ENCODE peak calls at places on chromosomes 4 and X, in seven cellular contexts. Q is tibial nerve; A is mesendoderm; B is psoas muscle; P is small intestine; H is CD4-positive, CD25-positive, alpha-beta regulatory T cell; G is CD8-positive, alpha-beta memory T cell. K is an unnamed sample.

GRCh38 chr4:2082627-2083026 is 23.5 kb downstream of the NAT8L start:
- DNase-seq in H (no peak), G (no peak), Q (no peak), A (no peak), P (no peak), B (no peak), K (no peak)

GRCh38 chr4:97370581-97370980 is 772.7 kb downstream of the STPG2 start:
- DNase-seq in A (peak; percentile 20), Q (no peak), H (no peak), G (no peak), B (no peak), P (no peak), K (no peak)

GRCh38 chrX:78708171-78708570 is 39.3 kb upstream of the LPAR4 start:
- DNase-seq in P (no peak), Q (no peak), G (no peak), H (no peak), A (peak; percentile 62), B (no peak), K (no peak)

GRCh38 chr4:61210186-61210939 is 10.2 kb downstream of the ADGRL3 start:
- DNase-seq in Q (no peak), P (no peak), B (no peak), A (peak; percentile 76), H (no peak), G (no peak), K (no peak)

GRCh38 chr4:123616970-123617392 is 220.4 kb downstream of the SPRY1 start:
- DNase-seq in G (peak; percentile 43), H (peak; percentile 49), Q (peak; percentile 30), A (peak; percentile 74), B (peak; percentile 58), P (peak; percentile 69), K (no peak)

GRCh38 chr4:79340568-79340967 is 14.7 kb upstream of the NAA11 start:
- DNase-seq in G (no peak), B (no peak), H (no peak), A (no peak), P (no peak), Q (no peak), K (no peak)

GRCh38 chrX:21659320-21659719 is 1.2 kb upstream of the KLHL34 start:
- DNase-seq in H (no peak), P (no peak), Q (no peak), B (no peak), G (no peak), A (no peak), K (no peak)

GRCh38 chr4:120084327-120084726 is 17.7 kb upstream of the MAD2L1 start:
- DNase-seq in A (no peak), B (no peak), G (no peak), Q (no peak), P (no peak), H (no peak), K (no peak)

GRCh38 chr4:1556541-1557220 is 127.4 kb downstream of the FAM53A start:
- DNase-seq in P (no peak), G (no peak), B (no peak), A (no peak), H (no peak), Q (no peak), K (no peak)

DNA sequence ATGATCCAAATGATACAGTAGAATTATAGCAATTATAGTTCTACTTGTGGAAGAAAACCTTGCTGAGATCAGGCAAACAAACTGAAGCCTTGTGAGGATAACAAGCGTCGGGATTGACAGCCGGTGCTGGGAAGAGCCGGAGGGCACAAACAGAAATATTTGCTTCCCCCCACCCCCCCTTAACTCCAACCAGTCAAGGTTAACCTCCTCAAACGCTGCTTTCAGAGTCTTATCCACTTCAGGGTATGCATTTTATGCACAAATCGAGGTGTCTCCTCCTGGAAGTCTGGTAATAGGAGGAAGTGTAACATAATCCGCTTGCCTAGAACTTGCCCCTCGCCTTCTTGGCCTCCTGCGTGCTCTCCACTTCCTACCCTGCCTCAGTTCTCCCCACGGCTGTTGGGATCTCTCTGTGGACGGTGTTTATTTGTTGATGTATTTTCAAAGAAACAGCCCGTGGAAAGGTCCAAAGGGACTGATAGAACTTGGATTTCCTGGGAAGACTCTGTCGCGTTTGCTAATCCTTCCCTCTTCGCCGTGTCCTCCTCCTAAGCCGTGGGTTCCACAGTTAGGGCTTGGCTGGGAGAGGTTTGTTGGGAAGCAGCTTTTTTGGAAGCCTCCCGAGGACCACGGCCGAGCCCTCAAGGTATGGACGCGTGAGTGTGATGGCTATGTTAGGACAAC is 4.1 kb upstream of the ARX start:
- DNase-seq in H (no peak), B (no peak), Q (no peak), P (no peak), G (no peak), A (peak; percentile 21), K (no peak)
- H3K4me3 ChIP-seq in H (no peak overlapping the region), B (peak overlapping the region; percentile 42), Q (no peak overlapping the region), P (no peak overlapping the region), G (no peak overlapping the region), A (no peak overlapping the region), K (no peak overlapping the region)

DNA sequence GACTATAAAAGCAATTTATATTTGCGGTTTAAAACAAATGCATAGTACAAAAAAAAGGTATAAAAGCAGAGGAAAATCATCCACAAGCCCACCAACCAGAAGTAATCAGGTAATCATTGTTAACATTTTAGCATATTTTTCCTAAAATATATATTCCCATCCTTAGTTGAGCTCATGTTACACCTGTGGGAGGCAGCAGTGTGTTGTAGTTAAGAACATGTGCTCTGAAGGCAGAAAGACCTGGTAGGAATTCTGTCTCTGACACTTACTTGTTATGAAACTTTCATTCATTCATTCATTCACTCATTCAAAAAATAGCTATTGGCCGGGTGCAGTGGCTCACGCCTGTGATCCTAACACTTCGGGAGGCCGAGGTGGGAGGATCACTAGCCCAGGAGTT is 15.4 kb upstream of the CDKL5 start:
- DNase-seq in P (peak; percentile 19), Q (no peak), H (no peak), G (no peak), B (no peak), A (peak; percentile 46), K (no peak)
- H3K27ac ChIP-seq in P (no peak overlapping the region), Q (no peak overlapping the region), H (no peak overlapping the region), G (no peak overlapping the region), B (no peak overlapping the region), A (no peak overlapping the region), K (no peak overlapping the region)

GRCh38 chrX:49860867-49861535 is 18.3 kb upstream of the USP27X start:
- DNase-seq in H (no peak), A (no peak), G (no peak), P (no peak), B (no peak), Q (no peak), K (no peak)
- H3K4me1 ChIP-seq in H (no peaks in the 10 kb centered on the region), A (no peaks in the 10 kb centered on the region), G (no peaks in the 10 kb centered on the region), P (no peaks in the 10 kb centered on the region), B (no peaks in the 10 kb centered on the region), Q (no peaks in the 10 kb centered on the region), K (no peaks in the 10 kb centered on the region)

GRCh38 chrX:85243155-85243554 is 424 bp downstream of the SATL1 start:
- DNase-seq in G (no peak), H (no peak), A (peak; percentile 30), B (no peak), Q (no peak), P (no peak), K (no peak)

GRCh38 chrX:85243761-85244410 is at the start of the genes SATL1 and ZNF711:
- DNase-seq in H (no peak), P (peak; percentile 37), A (peak; percentile 95), G (no peak), Q (no peak), B (peak; percentile 51), K (peak; percentile 47)

GRCh38 chrX:85244411-85245210 is 820 bp downstream of the ZNF711 start:
- DNase-seq in Q (no peak), G (no peak), A (peak; percentile 57), B (no peak), H (no peak), P (peak; percentile 7), K (peak; percentile 74)
- H3K4me3 ChIP-seq in Q (peak overlapping the region; percentile 34), G (peak overlapping the region; percentile 50), A (peak overlapping the region; percentile 93), B (peak overlapping the region; percentile 70), H (peak overlapping the region; percentile 50), P (peak overlapping the region; percentile 56), K (peak overlapping the region; percentile 52)

GRCh38 chrX:15072259-15072658 is 197.6 kb downstream of the ASB9 start:
- DNase-seq in B (no peak), P (no peak), H (no peak), G (no peak), A (no peak), Q (no peak), K (no peak)
- H3K27ac ChIP-seq in B (no peak overlapping the region), P (no peak overlapping the region), H (no peak overlapping the region), G (no peak overlapping the region), A (no peak overlapping the region), Q (no peak overlapping the region), K (no peak overlapping the region)

GRCh38 chrX:54292755-54293154 is 65.1 kb downstream of the WNK3 start:
- DNase-seq in P (no peak), A (no peak), B (no peak), H (no peak), Q (no peak), G (no peak), K (no peak)
- H3K4me1 ChIP-seq in P (no peaks in the 10 kb centered on the region), A (no peaks in the 10 kb centered on the region), B (no peaks in the 10 kb centered on the region), H (no peaks in the 10 kb centered on the region), Q (no peaks in the 10 kb centered on the region), G (no peaks in the 10 kb centered on the region), K (no peaks in the 10 kb centered on the region)

DNA sequence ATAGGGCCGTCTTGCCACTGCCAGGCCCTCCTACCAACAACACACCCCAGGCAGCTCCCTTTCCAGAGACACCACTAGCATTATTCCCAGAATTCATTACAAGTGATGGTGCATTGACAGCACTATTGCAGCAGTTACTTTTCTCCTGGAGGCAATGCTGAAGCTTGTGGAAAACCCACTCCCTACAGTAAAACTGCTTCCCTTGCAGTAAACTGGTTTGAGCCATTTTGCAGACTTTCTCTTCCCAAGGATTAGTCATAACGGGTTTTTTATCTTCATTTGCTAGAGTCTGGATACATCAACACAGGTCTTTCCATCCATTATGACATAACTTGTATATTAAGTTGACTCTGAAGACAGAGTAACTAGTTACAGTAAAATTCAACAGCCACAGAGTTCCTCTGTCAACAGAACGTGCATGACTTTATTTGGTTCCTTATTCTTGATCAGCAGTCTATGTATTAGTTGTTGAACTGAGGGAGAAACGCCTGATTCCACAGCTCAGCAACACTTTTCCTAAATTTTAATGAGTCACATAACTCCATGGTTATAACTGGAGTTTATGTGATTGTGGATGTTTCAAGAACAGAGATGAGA is 2.2 kb downstream of the ANKRD50 start:
- DNase-seq in B (no peak), P (no peak), G (no peak), Q (no peak), A (peak; percentile 7), H (no peak), K (peak; percentile 35)
- H3K4me3 ChIP-seq in B (peak overlapping the region; percentile 83), P (no peak overlapping the region), G (no peak overlapping the region), Q (peak overlapping the region; percentile 93), A (no peak overlapping the region), H (no peak overlapping the region), K (peak overlapping the region; percentile 55)

K was measured in aorta.